ENCODE peak calls at places on chromosomes 12 and 14, in four cellular contexts. One of them, this sample, is unnamed.

GRCh38 chr12:19819231-19819630 is 379.9 kb downstream of the AEBP2 start:
- DNase-seq in NCI-H1417 treated with DMSO at 0.1 percent for 48 hours: no peak
- DNase-seq in stimulated activated CD8-positive, alpha-beta memory T cell treated with anti-CD3 and anti-CD28 coated beads, Interleukin-15, amount 100 ng/mL, for 24 hours: no peak
- DNase-seq in caudate nucleus: no peak
- DNase-seq in this sample: no peak

GRCh38 chr12:28035483-28035882 is 63.0 kb upstream of the PTHLH start:
- DNase-seq in caudate nucleus: no peak
- DNase-seq in stimulated activated CD8-positive, alpha-beta memory T cell treated with anti-CD3 and anti-CD28 coated beads, Interleukin-15, amount 100 ng/mL, for 24 hours: no peak
- DNase-seq in NCI-H1417 treated with DMSO at 0.1 percent for 48 hours: no peak
- DNase-seq in this sample: no peak

GRCh38 chr14:69316449-69317391 is 56.8 kb downstream of the GALNT16 start:
- DNase-seq in NCI-H1417 treated with DMSO at 0.1 percent for 48 hours: no peak
- DNase-seq in stimulated activated CD8-positive, alpha-beta memory T cell treated with anti-CD3 and anti-CD28 coated beads, Interleukin-15, amount 100 ng/mL, for 24 hours: no peak
- DNase-seq in caudate nucleus: no peak
- DNase-seq in this sample: no peak

GRCh38 chr12:25323774-25324086 is 73.0 kb upstream of the KRAS start:
- DNase-seq in NCI-H1417 treated with DMSO at 0.1 percent for 48 hours: no peak
- DNase-seq in caudate nucleus: no peak
- DNase-seq in stimulated activated CD8-positive, alpha-beta memory T cell treated with anti-CD3 and anti-CD28 coated beads, Interleukin-15, amount 100 ng/mL, for 24 hours: no peak
- DNase-seq in this sample: no peak

GRCh38 chr12:76866146-76866545 is 12.7 kb downstream of the CSRP2 start:
- DNase-seq in NCI-H1417 treated with DMSO at 0.1 percent for 48 hours: no peak
- DNase-seq in caudate nucleus: no peak
- DNase-seq in stimulated activated CD8-positive, alpha-beta memory T cell treated with anti-CD3 and anti-CD28 coated beads, Interleukin-15, amount 100 ng/mL, for 24 hours: no peak
- DNase-seq in this sample: no peak

GRCh38 chr12:31510034-31510433 is 80.9 kb downstream of the DENND5B start:
- DNase-seq in caudate nucleus: no peak
- DNase-seq in NCI-H1417 treated with DMSO at 0.1 percent for 48 hours: no peak
- DNase-seq in stimulated activated CD8-positive, alpha-beta memory T cell treated with anti-CD3 and anti-CD28 coated beads, Interleukin-15, amount 100 ng/mL, for 24 hours: no peak
- DNase-seq in this sample: no peak

GRCh38 chr12:43180242-43180641 is 371.8 kb downstream of the ADAMTS20 start:
- DNase-seq in NCI-H1417 treated with DMSO at 0.1 percent for 48 hours: no peak
- DNase-seq in stimulated activated CD8-positive, alpha-beta memory T cell treated with anti-CD3 and anti-CD28 coated beads, Interleukin-15, amount 100 ng/mL, for 24 hours: no peak
- DNase-seq in caudate nucleus: no peak
- DNase-seq in this sample: no peak

GRCh38 chr12:16788888-16789790 is 183.2 kb upstream of the LMO3 start:
- DNase-seq in stimulated activated CD8-positive, alpha-beta memory T cell treated with anti-CD3 and anti-CD28 coated beads, Interleukin-15, amount 100 ng/mL, for 24 hours: no peak
- DNase-seq in caudate nucleus: no peak
- DNase-seq in NCI-H1417 treated with DMSO at 0.1 percent for 48 hours: no peak
- DNase-seq in this sample: peak

GRCh38 chr12:170361-171225 is 43.4 kb downstream of the SLC6A12 start:
- DNase-seq in stimulated activated CD8-positive, alpha-beta memory T cell treated with anti-CD3 and anti-CD28 coated beads, Interleukin-15, amount 100 ng/mL, for 24 hours: no peak
- DNase-seq in caudate nucleus: no peak
- DNase-seq in NCI-H1417 treated with DMSO at 0.1 percent for 48 hours: no peak
- DNase-seq in this sample: no peak

GRCh38 chr14:104576607-104577332 is 2.8 kb upstream of the C14orf180 start:
- DNase-seq in caudate nucleus: no peak
- DNase-seq in stimulated activated CD8-positive, alpha-beta memory T cell treated with anti-CD3 and anti-CD28 coated beads, Interleukin-15, amount 100 ng/mL, for 24 hours: no peak
- DNase-seq in NCI-H1417 treated with DMSO at 0.1 percent for 48 hours: no peak
- DNase-seq in this sample: no peak

GRCh38 chr12:75378354-75378753 is 12.5 kb upstream of the GLIPR1L2 start:
- DNase-seq in caudate nucleus: no peak
- DNase-seq in stimulated activated CD8-positive, alpha-beta memory T cell treated with anti-CD3 and anti-CD28 coated beads, Interleukin-15, amount 100 ng/mL, for 24 hours: no peak
- DNase-seq in NCI-H1417 treated with DMSO at 0.1 percent for 48 hours: no peak
- DNase-seq in this sample: no peak

GRCh38 chr12:5114436-5114835 is 70.8 kb downstream of the KCNA5 start:
- DNase-seq in stimulated activated CD8-positive, alpha-beta memory T cell treated with anti-CD3 and anti-CD28 coated beads, Interleukin-15, amount 100 ng/mL, for 24 hours: no peak
- DNase-seq in NCI-H1417 treated with DMSO at 0.1 percent for 48 hours: no peak
- DNase-seq in caudate nucleus: no peak
- DNase-seq in this sample: no peak

GRCh38 chr12:12585115-12585862 is 22.6 kb upstream of the DUSP16 start:
- DNase-seq in NCI-H1417 treated with DMSO at 0.1 percent for 48 hours: no peak
- DNase-seq in caudate nucleus: no peak
- DNase-seq in stimulated activated CD8-positive, alpha-beta memory T cell treated with anti-CD3 and anti-CD28 coated beads, Interleukin-15, amount 100 ng/mL, for 24 hours: no peak
- DNase-seq in this sample: no peak

GRCh38 chr12:25997401-25997973 is 39.0 kb downstream of the RASSF8 start:
- DNase-seq in caudate nucleus: no peak
- DNase-seq in stimulated activated CD8-positive, alpha-beta memory T cell treated with anti-CD3 and anti-CD28 coated beads, Interleukin-15, amount 100 ng/mL, for 24 hours: no peak
- DNase-seq in NCI-H1417 treated with DMSO at 0.1 percent for 48 hours: no peak
- DNase-seq in this sample: no peak

GRCh38 chr14:68749487-68750475 is 43.1 kb downstream of the ZFP36L1 start:
- DNase-seq in caudate nucleus: no peak
- DNase-seq in stimulated activated CD8-positive, alpha-beta memory T cell treated with anti-CD3 and anti-CD28 coated beads, Interleukin-15, amount 100 ng/mL, for 24 hours: no peak
- DNase-seq in NCI-H1417 treated with DMSO at 0.1 percent for 48 hours: no peak
- DNase-seq in this sample: no peak

GRCh38 chr12:47770086-47770726 is 2.8 kb upstream of the SLC48A1 start:
- DNase-seq in NCI-H1417 treated with DMSO at 0.1 percent for 48 hours: no peak
- DNase-seq in caudate nucleus: no peak
- DNase-seq in stimulated activated CD8-positive, alpha-beta memory T cell treated with anti-CD3 and anti-CD28 coated beads, Interleukin-15, amount 100 ng/mL, for 24 hours: no peak
- DNase-seq in this sample: no peak

GRCh38 chr12:92290016-92290685 is 144.5 kb upstream of the BTG1 start:
- DNase-seq in NCI-H1417 treated with DMSO at 0.1 percent for 48 hours: no peak
- DNase-seq in caudate nucleus: no peak
- DNase-seq in stimulated activated CD8-positive, alpha-beta memory T cell treated with anti-CD3 and anti-CD28 coated beads, Interleukin-15, amount 100 ng/mL, for 24 hours: no peak
- DNase-seq in this sample: no peak

GRCh38 chr12:83057436-83057835 is 370.7 kb downstream of the TMTC2 start:
- DNase-seq in caudate nucleus: no peak
- DNase-seq in stimulated activated CD8-positive, alpha-beta memory T cell treated with anti-CD3 and anti-CD28 coated beads, Interleukin-15, amount 100 ng/mL, for 24 hours: no peak
- DNase-seq in NCI-H1417 treated with DMSO at 0.1 percent for 48 hours: no peak
- DNase-seq in this sample: no peak

GRCh38 chr12:78787576-78787975 is 77.0 kb upstream of the SYT1 start:
- DNase-seq in NCI-H1417 treated with DMSO at 0.1 percent for 48 hours: no peak
- DNase-seq in stimulated activated CD8-positive, alpha-beta memory T cell treated with anti-CD3 and anti-CD28 coated beads, Interleukin-15, amount 100 ng/mL, for 24 hours: no peak
- DNase-seq in caudate nucleus: no peak
- DNase-seq in this sample: no peak

GRCh38 chr12:94109154-94109553 is 39.2 kb upstream of the PLXNC1 start:
- DNase-seq in stimulated activated CD8-positive, alpha-beta memory T cell treated with anti-CD3 and anti-CD28 coated beads, Interleukin-15, amount 100 ng/mL, for 24 hours: no peak
- DNase-seq in caudate nucleus: no peak
- DNase-seq in NCI-H1417 treated with DMSO at 0.1 percent for 48 hours: no peak
- DNase-seq in this sample: no peak

GRCh38 chr12:14601692-14602091 is 34.0 kb upstream of the PLBD1 start:
- DNase-seq in NCI-H1417 treated with DMSO at 0.1 percent for 48 hours: peak
- DNase-seq in caudate nucleus: no peak
- DNase-seq in stimulated activated CD8-positive, alpha-beta memory T cell treated with anti-CD3 and anti-CD28 coated beads, Interleukin-15, amount 100 ng/mL, for 24 hours: no peak
- DNase-seq in this sample: no peak

This sample was measured in GM06990.